ENCODE peak calls at places on chromosomes 6 and 20, in five cellular contexts. A is CD4-positive, alpha-beta memory T cell; P is effector memory CD4-positive, alpha-beta T cell; F is SJSA1; D is lower lobe of right lung. L is an unnamed sample. For H3K4me1 and H3K9me3, the result is how much of the 10 kb centered on the place peaks cover.

GRCh38 chr6:43506171-43506570 is 4.0 kb downstream of the LRRC73 start:
- DNase-seq in A (no peak), P (peak), F (no peak), D (no peak), L (peak)

GRCh38 chr6:75381878-75382633 is 97.5 kb upstream of the TMEM30A start:
- DNase-seq in A (no peak), P (no peak), F (no peak), D (no peak), L (no peak)

GRCh38 chr6:136378888-136379287 is 89.2 kb upstream of the BCLAF1 start:
- DNase-seq in A (no peak), P (no peak), F (no peak), D (no peak), L (no peak)

GRCh38 chr6:169556238-169556637 is 145.6 kb downstream of the WDR27 start:
- DNase-seq in A (no peak), P (no peak), F (no peak), D (no peak), L (no peak)

GRCh38 chr20:9912858-9913434 is 74.1 kb upstream of the PAK5 start:
- DNase-seq in A (peak), P (no peak), F (no peak), D (peak), L (peak)

GRCh38 chr6:35427851-35428321 is 24.3 kb upstream of the FANCE start:
- DNase-seq in A (no peak), P (no peak), F (peak), D (no peak), L (no peak)

GRCh38 chr6:93964926-93965325 is 545.6 kb upstream of the EPHA7 start:
- DNase-seq in A (no peak), P (no peak), F (no peak), D (no peak), L (no peak)

GRCh38 chr20:19205999-19206398 is 6.4 kb upstream of the SLC24A3 start:
- DNase-seq in A (peak), P (no peak), F (peak), D (peak), L (peak)

GRCh38 chr6:2852921-2853322 is 11.3 kb upstream of the SERPINB1 start:
- DNase-seq in A (no peak), P (no peak), F (no peak), D (no peak), L (no peak)

DNA sequence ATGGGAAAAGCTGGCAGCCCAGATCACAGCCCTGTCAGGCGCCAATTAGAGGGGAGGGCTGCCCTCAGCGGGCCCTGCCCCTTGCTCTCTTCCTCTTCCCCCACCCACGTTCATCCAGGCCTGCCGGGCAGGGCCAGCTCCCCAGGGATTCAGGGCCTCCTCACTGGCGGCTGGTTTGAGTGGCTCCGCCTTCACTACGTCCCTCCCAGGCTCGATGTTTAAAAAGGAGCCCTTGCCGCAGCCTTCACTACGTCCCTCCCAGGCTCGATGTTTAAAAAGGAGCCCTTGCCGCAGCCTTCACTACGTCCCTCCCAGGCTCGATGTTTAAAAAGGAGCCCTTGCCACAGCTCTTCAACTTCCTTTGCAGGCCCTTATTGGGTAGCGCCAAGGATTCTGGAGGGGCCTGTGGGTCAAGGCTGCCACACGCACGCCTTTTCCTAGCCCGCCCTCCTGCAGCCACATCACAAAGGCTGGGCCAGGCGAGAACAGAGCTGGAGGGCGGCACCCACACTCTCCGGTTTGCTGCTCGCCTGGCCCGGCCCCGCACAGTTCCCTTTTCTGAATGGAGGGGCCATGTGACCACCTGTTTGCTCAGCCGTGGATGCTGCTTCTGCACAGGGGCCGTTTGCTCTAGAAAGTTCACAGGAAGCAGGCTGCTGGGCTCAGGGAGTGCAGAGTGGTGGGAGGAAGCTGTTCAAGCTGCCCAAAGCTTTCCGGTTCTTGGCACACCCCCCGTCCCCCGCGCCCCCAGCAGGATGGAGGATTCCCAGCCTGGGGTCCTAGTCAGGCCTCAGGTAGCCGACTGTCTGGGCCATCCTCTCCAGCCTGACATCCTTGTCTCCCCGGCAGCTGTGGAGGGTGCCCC is 1.6 kb downstream of the SLC17A9 start:
- DNase-seq in A (peak), P (peak), F (no peak), D (peak), L (peak)
- H3K4me3 ChIP-seq in A (peak), P (peak), F (no peak), D (peak), L (peak)

DNA sequence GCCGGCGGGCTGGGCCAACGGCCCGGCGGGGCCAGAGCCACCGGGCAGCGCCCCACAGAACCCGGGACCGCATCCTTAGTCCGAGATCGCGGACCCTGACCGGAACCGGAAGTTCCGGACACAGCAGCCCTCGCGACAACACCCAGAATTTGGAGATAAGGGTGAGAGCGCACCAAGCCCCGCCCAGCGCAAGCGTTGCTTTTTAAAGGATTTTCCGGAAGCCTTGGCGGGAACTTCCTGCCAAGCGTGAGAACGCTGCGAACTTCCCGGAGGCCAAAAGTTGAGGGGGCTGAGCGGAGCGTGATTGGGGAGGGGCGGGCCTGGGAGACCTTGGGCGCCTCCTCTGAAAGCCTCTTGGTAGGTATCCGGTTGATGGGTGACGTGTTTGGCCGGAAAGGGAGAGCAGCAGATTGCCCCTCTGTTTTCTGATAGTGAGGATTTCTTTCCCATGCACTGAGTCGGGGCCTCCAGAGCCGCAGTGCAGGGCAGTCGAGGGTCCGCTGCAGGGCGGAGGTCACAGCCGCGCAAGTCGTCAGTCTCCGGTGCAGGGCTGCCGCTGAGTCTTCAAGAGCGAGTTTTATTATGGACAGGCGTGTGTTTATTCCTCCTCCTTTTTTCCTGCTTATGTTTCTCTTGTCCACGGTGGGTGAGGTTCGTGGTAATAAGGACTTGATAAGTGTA is at the start of gene MTRF1L:
- DNase-seq in A (peak), P (peak), F (peak), D (peak), L (peak)
- H3K4me1 ChIP-seq in A (under half), P (under half), F (under half), D (under half), L (under half)

GRCh38 chr6:168124161-168124560 is 45.1 kb upstream of the FRMD1 start:
- DNase-seq in A (no peak), P (no peak), F (no peak), D (no peak), L (no peak)

GRCh38 chr6:168123165-168123911 is 44.3 kb upstream of the FRMD1 start:
- DNase-seq in A (no peak), P (no peak), F (peak), D (no peak), L (no peak)

GRCh38 chr6:168126566-168127383 is 47.8 kb upstream of the FRMD1 start:
- DNase-seq in A (no peak), P (no peak), F (peak), D (no peak), L (no peak)

GRCh38 chr6:168125429-168126001 is 46.5 kb upstream of the FRMD1 start:
- DNase-seq in A (no peak), P (no peak), F (peak), D (no peak), L (no peak)

DNA sequence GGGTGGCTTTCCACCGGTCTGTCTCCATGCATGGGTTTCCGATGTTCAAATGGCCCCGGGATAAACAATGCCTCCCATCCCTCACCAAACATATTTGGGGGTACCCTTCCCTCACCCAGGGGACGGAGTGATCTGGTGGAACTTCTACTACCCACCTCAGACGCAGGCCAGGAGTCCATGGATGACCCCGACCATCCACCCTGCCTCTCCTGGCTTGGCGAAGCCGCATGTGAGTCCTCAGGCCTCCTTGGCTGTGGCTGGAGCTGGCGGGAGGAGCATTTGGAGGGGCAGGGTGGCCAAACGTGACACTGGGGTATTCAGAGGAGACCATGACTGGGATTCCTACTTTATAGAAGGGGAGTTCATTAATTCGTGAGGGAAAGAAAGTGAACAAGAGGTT is 45.9 kb upstream of the FRMD1 start:
- DNase-seq in A (no peak), P (no peak), F (peak), D (no peak), L (no peak)
- H3K9me3 ChIP-seq in A (under half), P (under half), F (under half), D (under half), L (under half)

GRCh38 chr20:56347628-56348305 is 11.0 kb upstream of the FAM210B start:
- DNase-seq in A (no peak), P (no peak), F (no peak), D (no peak), L (no peak)

GRCh38 chr20:56348306-56348695 is 10.5 kb upstream of the FAM210B start:
- DNase-seq in A (no peak), P (no peak), F (no peak), D (no peak), L (no peak)

GRCh38 chr20:56345911-56346310 is 12.9 kb upstream of the FAM210B start:
- DNase-seq in A (no peak), P (no peak), F (no peak), D (no peak), L (no peak)

GRCh38 chr20:56342783-56343182 is 16.0 kb upstream of the FAM210B start:
- DNase-seq in A (no peak), P (no peak), F (no peak), D (no peak), L (no peak)

DNA sequence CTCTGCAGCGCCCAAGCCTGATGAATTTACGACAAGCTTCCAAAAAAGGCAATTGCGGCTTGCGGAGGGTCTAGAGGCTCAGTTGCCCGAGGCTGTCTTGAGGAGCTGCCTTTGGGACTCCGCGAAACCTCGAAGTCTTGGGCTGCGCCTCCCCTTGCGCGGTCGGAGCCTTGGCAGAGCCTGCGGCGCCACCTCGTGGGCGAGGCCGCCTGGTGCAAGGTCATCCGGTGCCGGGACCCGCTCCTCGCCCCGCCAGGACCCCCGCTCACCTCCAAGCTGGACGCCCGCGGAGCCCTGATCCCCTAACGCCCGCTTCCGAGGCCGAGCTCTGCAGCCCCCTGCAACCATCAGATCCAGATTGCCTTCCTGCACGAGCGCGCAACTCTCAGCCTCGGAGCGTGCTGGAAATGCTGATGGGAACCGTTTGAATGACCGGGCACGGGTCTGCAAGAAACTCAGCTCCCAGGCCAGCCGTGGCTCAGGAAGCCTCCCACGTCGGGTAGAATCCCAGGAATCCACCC is 14.9 kb upstream of the FAM210B start:
- DNase-seq in A (peak), P (no peak), F (peak), D (peak), L (no peak)
- H3K4me3 ChIP-seq in A (no peak), P (no peak), F (no peak), D (no peak), L (no peak)

GRCh38 chr20:58531063-58531462 is 15.9 kb upstream of the APCDD1L start:
- DNase-seq in A (no peak), P (no peak), F (no peak), D (no peak), L (no peak)
- H3K4me1 ChIP-seq in A (under half), P (under half), F (under half), D (under half), L (under half)